ENCODE peak calls at places on chromosomes 2 and 18, in eight cellular contexts. W is tibial nerve; I is effector CD4-positive, alpha-beta T cell; C is RCC 7860; P is activated naive CD4-positive, alpha-beta T cell treated with anti-CD3 and anti-CD28 coated beads, Interleukin-2, amount 50 U/mL, for 72 hours; K is mesothelial cell of epicardium; R is AML-193; X is activated T-cell treated with anti-CD3 and anti-CD28 coated beads, Interleukin-2, amount 50 U/mL, for 4 hours. U is an unnamed sample.

GRCh38 chr2:109180786-109181185 is 51.8 kb downstream of the SH3RF3 start:
- DNase-seq in R (no peak), P (no peak), I (no peak), X (no peak), W (no peak), C (no peak), K (no peak), U (no peak)

GRCh38 chr2:157559061-157559460 is 69.6 kb downstream of the ACVR1C start:
- DNase-seq in C (no peak), K (no peak), W (no peak), X (no peak), P (no peak), I (no peak), R (no peak), U (no peak)

GRCh38 chr2:99956232-99957030 is 186.0 kb downstream of the AFF3 start:
- DNase-seq in W (no peak), C (no peak), R (no peak), K (no peak), I (no peak), X (no peak), P (no peak), U (no peak)

GRCh38 chr18:10437837-10438236 is 16.6 kb upstream of the APCDD1 start:
- DNase-seq in W (peak), R (no peak), P (no peak), X (no peak), C (no peak), I (no peak), K (no peak), U (no peak)

GRCh38 chr2:7168012-7168411 is 250.8 kb downstream of the RNF144A start:
- DNase-seq in P (no peak), R (no peak), C (no peak), K (no peak), X (no peak), W (no peak), I (no peak), U (no peak)

GRCh38 chr2:156423674-156424282 is 12.4 kb upstream of the GPD2 start:
- DNase-seq in K (no peak), I (no peak), C (no peak), R (no peak), W (no peak), X (no peak), P (no peak), U (no peak)

GRCh38 chr2:56185582-56186046 is 1.8 kb downstream of the CCDC85A start:
- DNase-seq in K (no peak), C (no peak), I (no peak), W (no peak), X (no peak), P (no peak), R (no peak), U (no peak)

GRCh38 chr2:199975297-199975895 is 20.0 kb downstream of the MAIP1 start:
- DNase-seq in R (no peak), W (no peak), P (no peak), C (no peak), X (no peak), K (no peak), I (no peak), U (no peak)

GRCh38 chr2:3170792-3171455 is 206.7 kb downstream of the EIPR1 start:
- DNase-seq in K (no peak), P (no peak), X (no peak), I (no peak), C (no peak), W (no peak), R (no peak), U (no peak)

GRCh38 chr2:64876137-64876647 is 113.0 kb upstream of the SLC1A4 start:
- DNase-seq in W (no peak), P (peak), R (no peak), X (no peak), K (no peak), I (no peak), C (peak), U (no peak)

GRCh38 chr2:162838141-162838500 is 446 bp downstream of the KCNH7 start:
- DNase-seq in W (no peak), I (no peak), C (no peak), P (no peak), K (no peak), R (no peak), X (no peak), U (no peak)

GRCh38 chr2:222672068-222672401 is 577 bp downstream of the MOGAT1 start:
- DNase-seq in K (no peak), P (no peak), I (no peak), W (no peak), C (no peak), R (no peak), X (no peak), U (no peak)

GRCh38 chr2:165587335-165587938 is 117.9 kb downstream of the CSRNP3 start:
- DNase-seq in I (no peak), W (no peak), C (no peak), R (no peak), X (no peak), K (no peak), P (no peak), U (no peak)

GRCh38 chr2:169507698-169508097 is 1.8 kb upstream of the KLHL41 start:
- DNase-seq in P (no peak), I (no peak), K (no peak), W (no peak), X (no peak), R (no peak), C (no peak), U (no peak)

GRCh38 chr2:168037772-168038171 is 209.6 kb downstream of the STK39 start:
- DNase-seq in P (no peak), R (no peak), K (no peak), C (no peak), X (no peak), W (no peak), I (no peak), U (no peak)

GRCh38 chr18:8526316-8526715 is 82.9 kb upstream of the RAB12 start:
- DNase-seq in K (no peak), I (no peak), X (no peak), R (no peak), P (no peak), W (no peak), C (no peak), U (no peak)

GRCh38 chr2:16626497-16626896 is 39.1 kb downstream of the CYRIA start:
- DNase-seq in I (no peak), W (peak), X (no peak), C (peak), P (no peak), K (no peak), R (peak), U (no peak)

GRCh38 chr18:62037989-62038778 is 145.4 kb upstream of the RNF152 start:
- DNase-seq in C (no peak), R (no peak), K (no peak), X (no peak), I (no peak), P (no peak), W (no peak), U (no peak)

GRCh38 chr18:46622999-46623398 is 34.0 kb downstream of the LOXHD1 start:
- DNase-seq in K (no peak), W (no peak), P (no peak), R (peak), C (no peak), X (no peak), I (no peak), U (no peak)

GRCh38 chr2:110674620-110675555 is 3.0 kb downstream of the BUB1 start:
- DNase-seq in I (no peak), P (no peak), K (no peak), R (peak), X (no peak), C (peak), W (no peak), U (no peak)

GRCh38 chr2:20568501-20569463 is 82.1 kb downstream of the HS1BP3 start:
- DNase-seq in K (no peak), I (no peak), P (no peak), C (no peak), R (no peak), X (no peak), W (no peak), U (no peak)

GRCh38 chr2:72146357-72147302 is 1.0 kb downstream of the CYP26B1 start:
- DNase-seq in W (peak), I (no peak), X (peak), C (no peak), R (no peak), P (no peak), K (no peak), U (no peak)

GRCh38 chr2:61853086-61853847 is 593 bp downstream of the FAM161A start:
- DNase-seq in X (no peak), R (peak), W (peak), K (no peak), C (no peak), I (no peak), P (no peak), U (no peak)

GRCh38 chr2:8004250-8004681 is 677.6 kb upstream of the ID2 start:
- DNase-seq in P (no peak), C (peak), W (peak), I (no peak), R (peak), X (no peak), K (no peak), U (no peak)

GRCh38 chr2:37570773-37571570 is 100.5 kb downstream of the CDC42EP3 start:
- DNase-seq in I (no peak), P (peak), C (peak), K (no peak), W (no peak), X (no peak), R (no peak), U (no peak)

GRCh38 chr2:207255565-207255964 is 89.8 kb upstream of the KLF7 start:
- DNase-seq in R (no peak), X (no peak), P (no peak), I (no peak), K (no peak), C (no peak), W (no peak), U (no peak)

GRCh38 chr2:101406867-101407266 is 19.6 kb upstream of the CREG2 start:
- DNase-seq in R (no peak), C (peak), W (no peak), I (no peak), K (no peak), X (no peak), P (no peak), U (no peak)

GRCh38 chr2:53880756-53881155 is 21.0 kb upstream of the GPR75 start:
- DNase-seq in K (no peak), C (peak), R (no peak), I (no peak), W (no peak), P (no peak), X (no peak), U (no peak)

GRCh38 chr2:102159295-102159694 is 16.7 kb downstream of the IL1R1 start:
- DNase-seq in P (no peak), W (no peak), X (no peak), C (peak), K (no peak), I (no peak), R (no peak), U (no peak)

GRCh38 chr2:33215299-33215698 is 261.1 kb upstream of the RASGRP3 start:
- DNase-seq in X (no peak), P (no peak), R (no peak), C (peak), W (peak), I (no peak), K (no peak), U (no peak)

GRCh38 chr18:32899819-32900218 is 127.0 kb upstream of the KLHL14 start:
- DNase-seq in R (no peak), I (no peak), K (no peak), W (no peak), C (no peak), P (no peak), X (no peak), U (no peak)

GRCh38 chr18:58578835-58579560 is 49.9 kb downstream of the ALPK2 start:
- DNase-seq in C (peak), W (no peak), X (no peak), K (no peak), P (no peak), R (no peak), I (no peak), U (no peak)

GRCh38 chr2:122179492-122180070 is 424.1 kb downstream of the TSN start:
- DNase-seq in R (no peak), P (no peak), W (no peak), X (no peak), I (no peak), C (no peak), K (no peak), U (no peak)

GRCh38 chr2:44949329-44950151 is 8.0 kb downstream of the SIX3 start:
- DNase-seq in P (no peak), W (no peak), K (no peak), R (no peak), X (no peak), I (no peak), C (no peak), U (no peak)

GRCh38 chr18:79523738-79524180 is 128.0 kb downstream of the NFATC1 start:
- DNase-seq in X (peak), C (no peak), I (peak), K (no peak), W (no peak), P (no peak), R (peak), U (peak)

GRCh38 chr18:76314496-76314895 is 180.5 kb downstream of the ZNF516 start:
- DNase-seq in W (no peak), I (no peak), C (no peak), X (no peak), P (no peak), K (no peak), R (no peak), U (no peak)